ENCODE peak calls at places on chromosomes 11 and 22, in seven cellular contexts. One of them, this sample, is unnamed.
A peak's percentile ranks its signal among the peaks of the same experiment; 100 is the strongest.

GRCh38 chr11:82767123-82767522 is 33.5 kb upstream of the FAM181B start:
- DNase-seq in ELF-1: no peak
- DNase-seq in GM18507: no peak
- DNase-seq in stimulated activated CD8-positive, alpha-beta memory T cell treated with anti-CD3 and anti-CD28 coated beads, Interleukin-15, amount 100 ng/mL, for 1 hour: no peak
- DNase-seq in EL: no peak
- DNase-seq in A549: no peak
- DNase-seq in amniotic stem cell: no peak
- DNase-seq in this sample: no peak

GRCh38 chr11:94212898-94213297 is 84.3 kb downstream of the PANX1 start:
- DNase-seq in amniotic stem cell: no peak
- DNase-seq in A549: no peak
- DNase-seq in GM18507: no peak
- DNase-seq in stimulated activated CD8-positive, alpha-beta memory T cell treated with anti-CD3 and anti-CD28 coated beads, Interleukin-15, amount 100 ng/mL, for 1 hour: no peak
- DNase-seq in EL: no peak
- DNase-seq in ELF-1: no peak
- DNase-seq in this sample: no peak

GRCh38 chr11:17683378-17684161 is 35.8 kb upstream of the MYOD1 start:
- DNase-seq in GM18507: no peak
- DNase-seq in EL: peak; percentile 92
- DNase-seq in amniotic stem cell: peak; percentile 26
- DNase-seq in ELF-1: peak; percentile 25
- DNase-seq in stimulated activated CD8-positive, alpha-beta memory T cell treated with anti-CD3 and anti-CD28 coated beads, Interleukin-15, amount 100 ng/mL, for 1 hour: no peak
- DNase-seq in A549: peak; percentile 58
- DNase-seq in this sample: peak; percentile 10

GRCh38 chr22:48902001-48902869 is 925.4 kb downstream of the BRD1 start:
- DNase-seq in A549: no peak
- DNase-seq in ELF-1: no peak
- DNase-seq in EL: no peak
- DNase-seq in amniotic stem cell: no peak
- DNase-seq in stimulated activated CD8-positive, alpha-beta memory T cell treated with anti-CD3 and anti-CD28 coated beads, Interleukin-15, amount 100 ng/mL, for 1 hour: no peak
- DNase-seq in GM18507: no peak
- DNase-seq in this sample: no peak

GRCh38 chr22:25112538-25113253 is 87.0 kb upstream of the CRYBB3 start:
- DNase-seq in ELF-1: no peak
- DNase-seq in amniotic stem cell: no peak
- DNase-seq in A549: no peak
- DNase-seq in EL: no peak
- DNase-seq in stimulated activated CD8-positive, alpha-beta memory T cell treated with anti-CD3 and anti-CD28 coated beads, Interleukin-15, amount 100 ng/mL, for 1 hour: no peak
- DNase-seq in GM18507: no peak
- DNase-seq in this sample: no peak

GRCh38 chr11:129992161-129992944 is 10.3 kb downstream of the PRDM10 start:
- DNase-seq in GM18507: no peak
- DNase-seq in stimulated activated CD8-positive, alpha-beta memory T cell treated with anti-CD3 and anti-CD28 coated beads, Interleukin-15, amount 100 ng/mL, for 1 hour: no peak
- DNase-seq in ELF-1: peak; percentile 44
- DNase-seq in amniotic stem cell: no peak
- DNase-seq in EL: peak; percentile 4
- DNase-seq in A549: peak; percentile 20
- DNase-seq in this sample: no peak

GRCh38 chr22:19038728-19039447 is 83.3 kb downstream of the DGCR2 start:
- DNase-seq in A549: no peak
- DNase-seq in amniotic stem cell: no peak
- DNase-seq in GM18507: no peak
- DNase-seq in EL: no peak
- DNase-seq in stimulated activated CD8-positive, alpha-beta memory T cell treated with anti-CD3 and anti-CD28 coated beads, Interleukin-15, amount 100 ng/mL, for 1 hour: no peak
- DNase-seq in ELF-1: no peak
- DNase-seq in this sample: no peak

GRCh38 chr11:67492069-67492727 is 9.4 kb downstream of the AIP start:
- DNase-seq in GM18507: no peak
- DNase-seq in ELF-1: no peak
- DNase-seq in stimulated activated CD8-positive, alpha-beta memory T cell treated with anti-CD3 and anti-CD28 coated beads, Interleukin-15, amount 100 ng/mL, for 1 hour: no peak
- DNase-seq in A549: no peak
- DNase-seq in amniotic stem cell: no peak
- DNase-seq in EL: no peak
- DNase-seq in this sample: no peak

GRCh38 chr22:48218889-48219420 is 1456.5 kb downstream of the TBC1D22A start:
- DNase-seq in amniotic stem cell: no peak
- DNase-seq in GM18507: no peak
- DNase-seq in ELF-1: peak; percentile 32
- DNase-seq in A549: no peak
- DNase-seq in stimulated activated CD8-positive, alpha-beta memory T cell treated with anti-CD3 and anti-CD28 coated beads, Interleukin-15, amount 100 ng/mL, for 1 hour: no peak
- DNase-seq in EL: no peak
- DNase-seq in this sample: no peak

GRCh38 chr11:11370263-11371060 is 17.4 kb upstream of the CSNK2A3 start:
- DNase-seq in stimulated activated CD8-positive, alpha-beta memory T cell treated with anti-CD3 and anti-CD28 coated beads, Interleukin-15, amount 100 ng/mL, for 1 hour: no peak
- DNase-seq in EL: no peak
- DNase-seq in A549: no peak
- DNase-seq in ELF-1: no peak
- DNase-seq in amniotic stem cell: no peak
- DNase-seq in GM18507: no peak
- DNase-seq in this sample: no peak

GRCh38 chr11:65868076-65868667 is 4.4 kb downstream of the EFEMP2 start:
- DNase-seq in amniotic stem cell: no peak
- DNase-seq in A549: no peak
- DNase-seq in ELF-1: peak; percentile 53
- DNase-seq in stimulated activated CD8-positive, alpha-beta memory T cell treated with anti-CD3 and anti-CD28 coated beads, Interleukin-15, amount 100 ng/mL, for 1 hour: no peak
- DNase-seq in EL: no peak
- DNase-seq in GM18507: no peak
- DNase-seq in this sample: no peak

GRCh38 chr22:37126383-37126782 is 16.9 kb upstream of the TMPRSS6 start:
- DNase-seq in ELF-1: peak; percentile 75
- DNase-seq in EL: no peak
- DNase-seq in GM18507: no peak
- DNase-seq in stimulated activated CD8-positive, alpha-beta memory T cell treated with anti-CD3 and anti-CD28 coated beads, Interleukin-15, amount 100 ng/mL, for 1 hour: no peak
- DNase-seq in amniotic stem cell: no peak
- DNase-seq in A549: peak; percentile 48
- DNase-seq in this sample: no peak

GRCh38 chr22:47124451-47124881 is 362.0 kb downstream of the TBC1D22A start:
- DNase-seq in EL: no peak
- DNase-seq in stimulated activated CD8-positive, alpha-beta memory T cell treated with anti-CD3 and anti-CD28 coated beads, Interleukin-15, amount 100 ng/mL, for 1 hour: no peak
- DNase-seq in amniotic stem cell: no peak
- DNase-seq in ELF-1: no peak
- DNase-seq in GM18507: no peak
- DNase-seq in A549: no peak
- DNase-seq in this sample: no peak

GRCh38 chr11:130070109-130070828 is 575 bp downstream of the APLP2 start:
- DNase-seq in ELF-1: peak; percentile 58
- DNase-seq in A549: no peak
- DNase-seq in stimulated activated CD8-positive, alpha-beta memory T cell treated with anti-CD3 and anti-CD28 coated beads, Interleukin-15, amount 100 ng/mL, for 1 hour: peak; percentile 6
- DNase-seq in amniotic stem cell: peak; percentile 7
- DNase-seq in EL: peak; percentile 57
- DNase-seq in GM18507: no peak
- DNase-seq in this sample: no peak

GRCh38 chr11:36033082-36033751 is 89.4 kb downstream of the LDLRAD3 start:
- DNase-seq in stimulated activated CD8-positive, alpha-beta memory T cell treated with anti-CD3 and anti-CD28 coated beads, Interleukin-15, amount 100 ng/mL, for 1 hour: no peak
- DNase-seq in ELF-1: peak; percentile 43
- DNase-seq in A549: no peak
- DNase-seq in GM18507: no peak
- DNase-seq in amniotic stem cell: no peak
- DNase-seq in EL: no peak
- DNase-seq in this sample: no peak

GRCh38 chr11:47330002-47330911 is 22.2 kb downstream of the MYBPC3 start:
- DNase-seq in amniotic stem cell: peak; percentile 6
- DNase-seq in stimulated activated CD8-positive, alpha-beta memory T cell treated with anti-CD3 and anti-CD28 coated beads, Interleukin-15, amount 100 ng/mL, for 1 hour: no peak
- DNase-seq in GM18507: no peak
- DNase-seq in ELF-1: no peak
- DNase-seq in EL: peak; percentile 30
- DNase-seq in A549: no peak
- DNase-seq in this sample: no peak

GRCh38 chr11:71164621-71165020 is 87.8 kb downstream of the SHANK2 start:
- DNase-seq in EL: no peak
- DNase-seq in ELF-1: no peak
- DNase-seq in GM18507: no peak
- DNase-seq in A549: no peak
- DNase-seq in stimulated activated CD8-positive, alpha-beta memory T cell treated with anti-CD3 and anti-CD28 coated beads, Interleukin-15, amount 100 ng/mL, for 1 hour: no peak
- DNase-seq in amniotic stem cell: no peak
- DNase-seq in this sample: no peak

GRCh38 chr22:29901354-29901753 is 18.4 kb downstream of the MTMR3 start:
- DNase-seq in ELF-1: no peak
- DNase-seq in EL: no peak
- DNase-seq in stimulated activated CD8-positive, alpha-beta memory T cell treated with anti-CD3 and anti-CD28 coated beads, Interleukin-15, amount 100 ng/mL, for 1 hour: no peak
- DNase-seq in amniotic stem cell: no peak
- DNase-seq in GM18507: no peak
- DNase-seq in A549: no peak
- DNase-seq in this sample: no peak

GRCh38 chr22:31083923-31084810 is 3.0 kb downstream of the SMTN start:
- DNase-seq in A549: no peak
- DNase-seq in GM18507: no peak
- DNase-seq in EL: no peak
- DNase-seq in stimulated activated CD8-positive, alpha-beta memory T cell treated with anti-CD3 and anti-CD28 coated beads, Interleukin-15, amount 100 ng/mL, for 1 hour: no peak
- DNase-seq in ELF-1: peak; percentile 65
- DNase-seq in amniotic stem cell: no peak
- DNase-seq in this sample: no peak